ENCODE peak calls at places on chromosomes 4 and X, in nine cellular contexts. D is stimulated activated CD8-positive, alpha-beta memory T cell treated with anti-CD3 and anti-CD28 coated beads, Interleukin-15, amount 100 ng/mL, for 1 hour; F is nephron progenitor cell; T is left kidney; U is DND-41; K is Panc1; J is ecto neural progenitor cell; R is NCI-H345; X is ELR. O is an unnamed sample.

GRCh38 chrX:115521717-115522116 is 39.3 kb upstream of the PLS3 start:
- DNase-seq in J (no peak), K (no peak), X (no peak), R (no peak), D (no peak), U (no peak), T (no peak), F (no peak), O (no peak)

GRCh38 chrX:139025822-139026221 is 314.3 kb upstream of the FGF13 start:
- DNase-seq in D (no peak), K (no peak), X (no peak), U (no peak), F (no peak), R (no peak), T (no peak), J (no peak), O (no peak)

GRCh38 chr4:153113838-153114105 is 90.5 kb upstream of the TRIM2 start:
- DNase-seq in J (peak), F (no peak), T (no peak), U (no peak), X (no peak), R (no peak), D (no peak), K (no peak), O (no peak)

GRCh38 chrX:40157228-40158035 is 59.7 kb upstream of the BCOR start:
- DNase-seq in K (no peak), T (no peak), U (no peak), X (no peak), F (no peak), J (peak), R (no peak), D (no peak), O (peak)

GRCh38 chr4:21948347-21949072 is at the start of gene KCNIP4:
- DNase-seq in U (no peak), K (no peak), X (peak), F (peak), J (peak), T (peak), R (peak), D (no peak), O (no peak)

GRCh38 chr4:185582651-185583400 is 47.5 kb upstream of the PDLIM3 start:
- DNase-seq in J (no peak), U (no peak), D (no peak), F (no peak), T (no peak), X (no peak), R (no peak), K (no peak), O (no peak)

GRCh38 chr4:142222127-142222526 is 585.7 kb downstream of the IL15 start:
- DNase-seq in U (no peak), D (no peak), T (no peak), J (no peak), F (no peak), K (no peak), R (no peak), X (peak), O (no peak)

GRCh38 chr4:1578968-1579833 is 104.9 kb downstream of the FAM53A start:
- DNase-seq in R (no peak), D (peak), U (no peak), J (peak), K (peak), F (peak), X (peak), T (peak), O (peak)

GRCh38 chr4:113732923-113733527 is 28.5 kb downstream of the CAMK2D start:
- DNase-seq in K (no peak), T (no peak), X (no peak), R (no peak), U (no peak), F (no peak), J (no peak), D (no peak), O (no peak)

GRCh38 chr4:99021386-99021785 is 25.9 kb downstream of the METAP1 start:
- DNase-seq in T (no peak), X (no peak), F (no peak), J (no peak), R (no peak), K (no peak), D (no peak), U (no peak), O (no peak)

GRCh38 chrX:2572740-2573139 is 72.0 kb upstream of the DHRSX start:
- DNase-seq in R (no peak), U (no peak), J (no peak), F (no peak), K (no peak), X (peak), D (no peak), T (no peak), O (no peak)

GRCh38 chr4:57462843-57463242 is 352.7 kb upstream of the IGFBP7 start:
- DNase-seq in R (peak), K (no peak), X (no peak), F (no peak), J (no peak), U (no peak), T (no peak), D (no peak), O (no peak)

GRCh38 chrX:153769865-153770605 is 6.0 kb downstream of the PLXNB3 start:
- DNase-seq in J (no peak), U (no peak), F (no peak), K (no peak), X (no peak), T (no peak), D (no peak), R (no peak), O (no peak)

GRCh38 chrX:71253253-71254091 is 468 bp downstream of the ZMYM3 start:
- DNase-seq in R (peak), T (peak), K (no peak), U (peak), X (peak), F (peak), D (no peak), J (peak), O (peak)

GRCh38 chrX:45849261-45849660 is 648.6 kb upstream of the DIPK2B start:
- DNase-seq in F (no peak), K (no peak), U (peak), R (peak), D (no peak), J (no peak), X (peak), T (peak), O (no peak)

GRCh38 chr4:113160548-113160947 is 111.1 kb downstream of the ANK2 start:
- DNase-seq in F (no peak), K (no peak), T (no peak), J (no peak), U (no peak), D (no peak), R (no peak), X (no peak), O (no peak)

GRCh38 chr4:92362002-92362401 is 58.2 kb downstream of the GRID2 start:
- DNase-seq in K (no peak), U (no peak), R (no peak), J (no peak), T (no peak), F (no peak), X (no peak), D (no peak), O (no peak)

GRCh38 chr4:40990202-40990898 is 224.0 kb downstream of the APBB2 start:
- DNase-seq in F (no peak), X (peak), D (no peak), T (no peak), J (no peak), R (no peak), U (no peak), K (peak), O (no peak)

GRCh38 chr4:145618210-145618911 is 824 bp upstream of the MMAA start:
- DNase-seq in K (no peak), X (peak), D (no peak), F (peak), U (no peak), J (no peak), T (no peak), R (no peak), O (peak)

GRCh38 chr4:79574741-79575451 is 166.9 kb upstream of the GK2 start:
- DNase-seq in D (no peak), K (no peak), U (no peak), F (no peak), J (no peak), X (no peak), R (no peak), T (no peak), O (no peak)

GRCh38 chr4:7635435-7635834 is 200.7 kb upstream of the PSAPL1 start:
- DNase-seq in U (no peak), R (no peak), X (no peak), D (no peak), F (no peak), T (no peak), K (no peak), J (no peak), O (no peak)

GRCh38 chrX:132741706-132742105 is 216.7 kb downstream of the HS6ST2 start:
- DNase-seq in X (no peak), T (no peak), D (no peak), K (no peak), U (no peak), F (no peak), R (no peak), J (no peak), O (no peak)

GRCh38 chrX:43605351-43605750 is 50.7 kb upstream of the MAOA start:
- DNase-seq in U (no peak), K (no peak), D (no peak), R (no peak), X (no peak), J (no peak), F (no peak), T (no peak), O (no peak)

GRCh38 chrX:135740683-135741149 is 27.3 kb downstream of the CT45A3 start:
- DNase-seq in U (peak), F (no peak), T (peak), R (no peak), K (no peak), J (no peak), X (peak), D (peak), O (peak)

GRCh38 chrX:123975180-123975579 is 13.7 kb downstream of the STAG2 start:
- DNase-seq in F (no peak), K (no peak), R (no peak), U (no peak), X (peak), D (no peak), J (no peak), T (no peak), O (no peak)

GRCh38 chr4:170087163-170087700 is 2.5 kb downstream of the AADAT start:
- DNase-seq in D (no peak), X (no peak), U (no peak), F (no peak), J (no peak), K (no peak), R (no peak), T (no peak), O (no peak)

GRCh38 chrX:3271485-3272186 is 74.8 kb downstream of the MXRA5 start:
- DNase-seq in J (no peak), X (peak), D (no peak), F (no peak), K (no peak), R (no peak), T (peak), U (no peak), O (no peak)

GRCh38 chr4:93529692-93530091 is 298.9 kb upstream of the ATOH1 start:
- DNase-seq in D (no peak), X (no peak), K (no peak), U (no peak), R (no peak), J (no peak), F (no peak), T (no peak), O (no peak)

GRCh38 chrX:54826598-54826997 is 19.1 kb downstream of the MAGED2 start:
- DNase-seq in U (no peak), K (no peak), T (no peak), J (no peak), D (no peak), R (no peak), F (no peak), X (no peak), O (no peak)

GRCh38 chr4:148776944-148777343 is 334.7 kb upstream of the NR3C2 start:
- DNase-seq in J (no peak), X (peak), K (no peak), F (no peak), T (peak), D (no peak), R (no peak), U (no peak), O (no peak)

GRCh38 chr4:79576480-79576803 is 168.4 kb upstream of the GK2 start:
- DNase-seq in R (peak), F (peak), K (peak), D (no peak), T (peak), J (no peak), U (peak), X (peak), O (peak)

GRCh38 chr4:156113138-156113537 is 159.5 kb upstream of the CTSO start:
- DNase-seq in T (peak), X (peak), J (no peak), K (peak), U (no peak), F (no peak), R (peak), D (no peak), O (no peak)

GRCh38 chr4:82864336-82865001 is 26.5 kb downstream of the SEC31A start:
- DNase-seq in K (no peak), F (no peak), U (no peak), T (no peak), J (no peak), D (no peak), R (no peak), X (no peak), O (no peak)

GRCh38 chrX:139795196-139795595 is 87.2 kb upstream of the MCF2 start:
- DNase-seq in X (no peak), F (no peak), K (no peak), D (no peak), J (no peak), T (no peak), R (no peak), U (no peak), O (no peak)

GRCh38 chr4:53928825-53929224 is 135.6 kb downstream of the CHIC2 start:
- DNase-seq in F (no peak), R (no peak), T (no peak), J (no peak), D (no peak), U (no peak), K (no peak), X (peak), O (no peak)

GRCh38 chr4:152360045-152360410 is 175.9 kb downstream of the FBXW7 start:
- DNase-seq in J (no peak), U (no peak), D (no peak), X (peak), K (no peak), T (no peak), R (no peak), F (no peak), O (no peak)

GRCh38 chr4:2243682-2244380 is 1.9 kb upstream of the HAUS3 start:
- DNase-seq in J (no peak), X (peak), F (peak), R (no peak), T (peak), U (no peak), D (no peak), K (no peak), O (peak)

O was measured in OCI-LY7.